ENCODE peak calls at places on chromosome 20, in four cellular contexts. One of them, this sample, is unnamed.
A peak's percentile ranks its signal among the peaks of the same experiment; 100 is the strongest.

GRCh38 chr20:41499961-41500725 is 118.0 kb downstream of the CHD6 start:
- DNase-seq in GM20000: no peak
- DNase-seq in nephron progenitor cell: no peak
- DNase-seq in endothelial cell: no peak
- DNase-seq in this sample: no peak

GRCh38 chr20:63238491-63239126 is 2.9 kb downstream of the BIRC7 start:
- DNase-seq in GM20000: no peak
- DNase-seq in nephron progenitor cell: no peak
- DNase-seq in endothelial cell: no peak
- DNase-seq in this sample: no peak

GRCh38 chr20:24781061-24781980 is 167.7 kb upstream of the CST7 start:
- DNase-seq in GM20000: no peak
- DNase-seq in nephron progenitor cell: peak; percentile 23
- DNase-seq in endothelial cell: peak; percentile 44
- DNase-seq in this sample: no peak

GRCh38 chr20:46056970-46057855 is 28.2 kb downstream of the SLC12A5 start:
- DNase-seq in GM20000: peak; percentile 48
- DNase-seq in nephron progenitor cell: peak; percentile 93
- DNase-seq in endothelial cell: peak; percentile 79
- DNase-seq in this sample: peak; percentile 61

GRCh38 chr20:57547250-57547649 is 13.7 kb upstream of the PCK1 start:
- DNase-seq in GM20000: no peak
- DNase-seq in nephron progenitor cell: no peak
- DNase-seq in endothelial cell: no peak
- DNase-seq in this sample: no peak

GRCh38 chr20:23227274-23227673 is 123.3 kb upstream of the NXT1 start:
- DNase-seq in GM20000: no peak
- DNase-seq in nephron progenitor cell: no peak
- DNase-seq in endothelial cell: no peak
- DNase-seq in this sample: no peak

GRCh38 chr20:18719426-18719825 is 94.2 kb upstream of the SCP2D1 start:
- DNase-seq in GM20000: no peak
- DNase-seq in nephron progenitor cell: no peak
- DNase-seq in endothelial cell: no peak
- DNase-seq in this sample: no peak

GRCh38 chr20:37651932-37652331 is 41.9 kb upstream of the CTNNBL1 start:
- DNase-seq in GM20000: peak; percentile 26
- DNase-seq in nephron progenitor cell: peak; percentile 21
- DNase-seq in endothelial cell: peak; percentile 46
- DNase-seq in this sample: peak; percentile 34

GRCh38 chr20:7090001-7090400 is 322.5 kb downstream of the BMP2 start:
- DNase-seq in GM20000: no peak
- DNase-seq in nephron progenitor cell: no peak
- DNase-seq in endothelial cell: no peak
- DNase-seq in this sample: no peak

GRCh38 chr20:51326241-51326819 is 216.2 kb downstream of the NFATC2 start:
- DNase-seq in GM20000: peak; percentile 58
- DNase-seq in nephron progenitor cell: peak; percentile 66
- DNase-seq in endothelial cell: peak; percentile 39
- DNase-seq in this sample: no peak
- TF ChIP-seq CTCF in GM20000: peak; percentile 58
- TF ChIP-seq CTCF in nephron progenitor cell: peak; percentile 69
- TF ChIP-seq CTCF in endothelial cell: peak; percentile 41
- TF ChIP-seq CTCF in this sample: no peak

GRCh38 chr20:1299522-1299921 is 29.4 kb downstream of the SDCBP2 start:
- DNase-seq in GM20000: no peak
- DNase-seq in nephron progenitor cell: no peak
- DNase-seq in endothelial cell: peak; percentile 27
- DNase-seq in this sample: peak; percentile 65
- TF ChIP-seq CTCF in GM20000: no peak
- TF ChIP-seq CTCF in nephron progenitor cell: no peak
- TF ChIP-seq CTCF in endothelial cell: peak; percentile 28
- TF ChIP-seq CTCF in this sample: peak; percentile 41

DNA sequence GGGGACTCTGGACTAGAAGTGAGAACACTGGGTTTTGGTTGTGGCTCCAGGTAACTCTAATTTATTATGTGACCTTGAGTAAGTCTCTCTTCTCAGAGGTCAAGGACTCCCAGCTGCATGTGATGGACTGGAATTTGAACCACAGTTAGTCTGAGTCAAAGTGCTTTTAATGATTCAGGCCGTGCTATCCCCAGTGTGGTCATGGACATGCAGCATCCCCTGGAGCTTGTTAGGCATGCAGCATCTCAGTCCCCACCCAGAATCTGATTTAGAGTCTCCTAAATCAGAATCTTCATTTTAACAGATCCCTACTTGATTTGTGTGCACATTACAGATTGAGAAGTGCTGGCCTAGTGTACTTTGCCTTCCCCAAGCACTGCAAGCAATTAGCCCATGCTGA is 74.2 kb downstream of the TOX2 start:
- DNase-seq in GM20000: no peak
- DNase-seq in nephron progenitor cell: no peak
- DNase-seq in endothelial cell: no peak
- DNase-seq in this sample: no peak
- TF ChIP-seq CTCF in GM20000: no peak
- TF ChIP-seq CTCF in nephron progenitor cell: no peak
- TF ChIP-seq CTCF in endothelial cell: no peak
- TF ChIP-seq CTCF in this sample: no peak

GRCh38 chr20:32018269-32019155 is 8.3 kb downstream of the CCM2L start:
- DNase-seq in GM20000: peak; percentile 81
- DNase-seq in nephron progenitor cell: peak; percentile 94
- DNase-seq in endothelial cell: peak; percentile 78
- DNase-seq in this sample: peak; percentile 85

GRCh38 chr20:32019563-32020463 is 9.6 kb downstream of the CCM2L start:
- DNase-seq in GM20000: no peak
- DNase-seq in nephron progenitor cell: no peak
- DNase-seq in endothelial cell: no peak
- DNase-seq in this sample: no peak

GRCh38 chr20:32021091-32021490 is 10.9 kb downstream of the CCM2L start:
- DNase-seq in GM20000: no peak
- DNase-seq in nephron progenitor cell: no peak
- DNase-seq in endothelial cell: no peak
- DNase-seq in this sample: no peak

GRCh38 chr20:32017711-32018251 is 7.5 kb downstream of the CCM2L start:
- DNase-seq in GM20000: peak; percentile 67
- DNase-seq in nephron progenitor cell: peak; percentile 65
- DNase-seq in endothelial cell: no peak
- DNase-seq in this sample: peak; percentile 73

DNA sequence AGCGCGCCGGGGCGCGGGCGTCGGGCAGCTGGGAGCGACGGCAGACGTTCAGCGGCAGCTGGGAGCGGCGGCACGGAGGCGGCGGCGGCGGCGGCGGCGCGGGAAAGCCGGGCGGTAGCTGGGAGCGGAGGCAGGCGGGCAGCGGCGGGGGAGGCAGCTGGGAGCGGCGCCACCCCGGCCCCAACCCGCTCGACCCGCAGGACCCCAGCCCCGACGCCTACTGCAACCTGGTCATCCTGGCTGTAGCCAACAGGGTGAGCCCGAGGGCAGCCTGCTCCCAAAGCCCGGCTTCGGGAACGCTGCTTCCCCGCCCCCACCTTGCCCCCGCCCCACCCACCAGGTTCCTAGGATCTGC is 8.9 kb downstream of the CCM2L start:
- DNase-seq in GM20000: peak; percentile 58
- DNase-seq in nephron progenitor cell: peak; percentile 69
- DNase-seq in endothelial cell: peak; percentile 56
- DNase-seq in this sample: no peak
- TF ChIP-seq CTCF in GM20000: no peak
- TF ChIP-seq CTCF in nephron progenitor cell: no peak
- TF ChIP-seq CTCF in endothelial cell: no peak
- TF ChIP-seq CTCF in this sample: peak; percentile 13

GRCh38 chr20:5448449-5449118 is 131.8 kb upstream of the PROKR2 start:
- DNase-seq in GM20000: peak; percentile 77
- DNase-seq in nephron progenitor cell: peak; percentile 75
- DNase-seq in endothelial cell: peak; percentile 71
- DNase-seq in this sample: peak; percentile 72
- TF ChIP-seq CTCF in GM20000: peak; percentile 47
- TF ChIP-seq CTCF in nephron progenitor cell: peak; percentile 66
- TF ChIP-seq CTCF in endothelial cell: peak; percentile 86
- TF ChIP-seq CTCF in this sample: peak; percentile 77

GRCh38 chr20:49207071-49207470 is 12.1 kb upstream of the DDX27 start:
- DNase-seq in GM20000: peak; percentile 37
- DNase-seq in nephron progenitor cell: no peak
- DNase-seq in endothelial cell: no peak
- DNase-seq in this sample: no peak
- TF ChIP-seq CTCF in GM20000: peak; percentile 22
- TF ChIP-seq CTCF in nephron progenitor cell: no peak
- TF ChIP-seq CTCF in endothelial cell: no peak
- TF ChIP-seq CTCF in this sample: peak; percentile 57

GRCh38 chr20:1801551-1801950 is 93.7 kb upstream of the SIRPA start:
- DNase-seq in GM20000: no peak
- DNase-seq in nephron progenitor cell: no peak
- DNase-seq in endothelial cell: no peak
- DNase-seq in this sample: no peak

GRCh38 chr20:1800180-1800579 is 95.0 kb upstream of the SIRPA start:
- DNase-seq in GM20000: no peak
- DNase-seq in nephron progenitor cell: no peak
- DNase-seq in endothelial cell: no peak
- DNase-seq in this sample: no peak

GRCh38 chr20:1798982-1799381 is 96.2 kb upstream of the SIRPA start:
- DNase-seq in GM20000: no peak
- DNase-seq in nephron progenitor cell: no peak
- DNase-seq in endothelial cell: no peak
- DNase-seq in this sample: no peak

GRCh38 chr20:1802385-1803215 is 92.6 kb upstream of the SIRPA start:
- DNase-seq in GM20000: peak; percentile 81
- DNase-seq in nephron progenitor cell: peak; percentile 78
- DNase-seq in endothelial cell: peak; percentile 86
- DNase-seq in this sample: peak; percentile 83

GRCh38 chr20:1800777-1801176 is 94.4 kb upstream of the SIRPA start:
- DNase-seq in GM20000: no peak
- DNase-seq in nephron progenitor cell: no peak
- DNase-seq in endothelial cell: no peak
- DNase-seq in this sample: peak; percentile 50
- TF ChIP-seq CTCF in GM20000: no peak
- TF ChIP-seq CTCF in nephron progenitor cell: peak; percentile 21
- TF ChIP-seq CTCF in endothelial cell: peak; percentile 46
- TF ChIP-seq CTCF in this sample: peak; percentile 43

GRCh38 chr20:47173596-47174216 is 182.8 kb downstream of the ZMYND8 start:
- DNase-seq in GM20000: no peak
- DNase-seq in nephron progenitor cell: no peak
- DNase-seq in endothelial cell: no peak
- DNase-seq in this sample: no peak
- TF ChIP-seq CTCF in GM20000: no peak
- TF ChIP-seq CTCF in nephron progenitor cell: no peak
- TF ChIP-seq CTCF in endothelial cell: no peak
- TF ChIP-seq CTCF in this sample: no peak

GRCh38 chr20:39670987-39671386 is 708.8 kb downstream of the DHX35 start:
- DNase-seq in GM20000: no peak
- DNase-seq in nephron progenitor cell: no peak
- DNase-seq in endothelial cell: no peak
- DNase-seq in this sample: no peak

GRCh38 chr20:39674842-39675241 is 712.7 kb downstream of the DHX35 start:
- DNase-seq in GM20000: no peak
- DNase-seq in nephron progenitor cell: no peak
- DNase-seq in endothelial cell: no peak
- DNase-seq in this sample: no peak

GRCh38 chr20:39676236-39676635 is 714.1 kb downstream of the DHX35 start:
- DNase-seq in GM20000: no peak
- DNase-seq in nephron progenitor cell: no peak
- DNase-seq in endothelial cell: no peak
- DNase-seq in this sample: no peak

GRCh38 chr20:39676857-39677351 is 714.8 kb downstream of the DHX35 start:
- DNase-seq in GM20000: peak; percentile 10
- DNase-seq in nephron progenitor cell: no peak
- DNase-seq in endothelial cell: no peak
- DNase-seq in this sample: peak; percentile 22
- TF ChIP-seq CTCF in GM20000: no peak
- TF ChIP-seq CTCF in nephron progenitor cell: peak; percentile 9
- TF ChIP-seq CTCF in endothelial cell: peak; percentile 12
- TF ChIP-seq CTCF in this sample: peak; percentile 55

GRCh38 chr20:10381477-10381876 is 52.5 kb downstream of the MKKS start:
- DNase-seq in GM20000: no peak
- DNase-seq in nephron progenitor cell: no peak
- DNase-seq in endothelial cell: no peak
- DNase-seq in this sample: no peak
- TF ChIP-seq CTCF in GM20000: peak; percentile 20
- TF ChIP-seq CTCF in nephron progenitor cell: no peak
- TF ChIP-seq CTCF in endothelial cell: no peak
- TF ChIP-seq CTCF in this sample: peak; percentile 19

This sample was measured in GM13977.